ENCODE peak calls at places on chromosomes 16 and 17, in eight cellular contexts. N, P, U, T, W, X, B and S are unnamed samples.

GRCh38 chr17:12388206-12388605 is 277.5 kb upstream of the MYOCD start:
- DNase-seq in U (peak), T (no peak), W (no peak), B (no peak), X (no peak), N (no peak), P (no peak), S (no peak)

GRCh38 chr16:10970065-10970464 is 25.7 kb downstream of the CLEC16A start:
- DNase-seq in U (no peak), P (no peak), N (no peak), W (no peak), B (no peak), T (no peak), X (no peak), S (no peak)

GRCh38 chr16:3638916-3639644 is 15.4 kb upstream of the DNASE1 start:
- DNase-seq in W (no peak), B (no peak), X (no peak), P (no peak), U (no peak), N (no peak), T (no peak), S (no peak)

GRCh38 chr17:77737442-77738265 is 220.8 kb upstream of the TNRC6C start:
- DNase-seq in P (no peak), T (no peak), W (no peak), B (no peak), N (no peak), X (no peak), U (no peak), S (no peak)

GRCh38 chr16:81923296-81923695 is 88.0 kb downstream of the SDR42E1 start:
- DNase-seq in W (no peak), B (no peak), P (no peak), U (no peak), N (no peak), X (no peak), T (no peak), S (no peak)

GRCh38 chr16:86880316-86881117 is 302.2 kb downstream of the FOXL1 start:
- DNase-seq in P (no peak), B (no peak), N (no peak), W (no peak), U (no peak), T (no peak), X (no peak), S (no peak)

GRCh38 chr17:60599220-60599619 is 773 bp upstream of the PPM1D start:
- DNase-seq in N (no peak), T (no peak), P (no peak), U (no peak), B (no peak), X (no peak), W (no peak), S (no peak)

GRCh38 chr17:61345825-61346628 is 53.6 kb upstream of the TBX2 start:
- DNase-seq in X (no peak), B (no peak), T (no peak), W (no peak), U (no peak), P (no peak), N (no peak), S (peak)

GRCh38 chr17:72452286-72453173 is 331.7 kb downstream of the SOX9 start:
- DNase-seq in P (no peak), T (no peak), N (no peak), B (no peak), U (no peak), W (no peak), X (no peak), S (no peak)

GRCh38 chr17:77666881-77667395 is 291.6 kb upstream of the TNRC6C start:
- DNase-seq in B (peak), U (no peak), N (no peak), W (no peak), X (no peak), P (no peak), T (no peak), S (no peak)

GRCh38 chr17:6749519-6749918 is 6.3 kb upstream of the XAF1 start:
- DNase-seq in X (no peak), P (no peak), T (no peak), N (no peak), W (no peak), U (no peak), B (no peak), S (no peak)

GRCh38 chr16:28520672-28521071 is 14.0 kb upstream of the IL27 start:
- DNase-seq in U (no peak), N (no peak), W (no peak), B (no peak), T (no peak), X (no peak), P (no peak), S (no peak)

GRCh38 chr17:41308918-41309359 is at the start of gene KRTAP16-1:
- DNase-seq in N (no peak), B (no peak), P (no peak), W (no peak), T (no peak), X (no peak), U (no peak), S (no peak)

GRCh38 chr17:81428121-81428515 is 32.9 kb downstream of the BAHCC1 start:
- DNase-seq in B (peak), W (no peak), P (no peak), U (no peak), X (no peak), T (no peak), N (no peak), S (no peak)